ENCODE peak calls at places on chromosomes 16 and 17, in four cellular contexts. One of them, this sample, is unnamed.

GRCh38 chr17:28963841-28964240 is 12.5 kb upstream of the PHF12 start:
- DNase-seq in SK-N-SH: peak
- DNase-seq in GM23338: no peak
- DNase-seq in Panc1: no peak
- DNase-seq in this sample: no peak

GRCh38 chr17:55341432-55341831 is 76.7 kb downstream of the HLF start:
- DNase-seq in SK-N-SH: no peak
- DNase-seq in Panc1: no peak
- DNase-seq in GM23338: no peak
- DNase-seq in this sample: no peak

GRCh38 chr16:19639986-19640421 is 78.0 kb downstream of the KNOP1 start:
- DNase-seq in GM23338: no peak
- DNase-seq in SK-N-SH: no peak
- DNase-seq in Panc1: no peak
- DNase-seq in this sample: no peak

GRCh38 chr16:73142069-73142880 is 94.3 kb upstream of the ZFHX3 start:
- DNase-seq in GM23338: no peak
- DNase-seq in Panc1: no peak
- DNase-seq in SK-N-SH: no peak
- DNase-seq in this sample: no peak

GRCh38 chr17:8362651-8363332 is 13.7 kb downstream of the KRABD2 start:
- DNase-seq in GM23338: no peak
- DNase-seq in Panc1: no peak
- DNase-seq in SK-N-SH: no peak
- DNase-seq in this sample: no peak

GRCh38 chr17:78327880-78328279 is 32.0 kb downstream of the SOCS3 start:
- DNase-seq in GM23338: no peak
- DNase-seq in Panc1: no peak
- DNase-seq in SK-N-SH: no peak
- DNase-seq in this sample: no peak

GRCh38 chr16:4696172-4696904 is 3.0 kb downstream of the NUDT16L1 start:
- DNase-seq in GM23338: no peak
- DNase-seq in Panc1: no peak
- DNase-seq in SK-N-SH: peak
- DNase-seq in this sample: no peak

GRCh38 chr16:49620158-49620867 is 235.6 kb downstream of the ZNF423 start:
- DNase-seq in SK-N-SH: peak
- DNase-seq in Panc1: no peak
- DNase-seq in GM23338: no peak
- DNase-seq in this sample: peak

GRCh38 chr17:40582328-40582901 is 17.1 kb upstream of the CCR7 start:
- DNase-seq in Panc1: no peak
- DNase-seq in SK-N-SH: no peak
- DNase-seq in GM23338: peak
- DNase-seq in this sample: peak

GRCh38 chr16:3642397-3643094 is 11.9 kb upstream of the DNASE1 start:
- DNase-seq in GM23338: no peak
- DNase-seq in Panc1: no peak
- DNase-seq in SK-N-SH: peak
- DNase-seq in this sample: no peak

GRCh38 chr17:27976331-27976730 is 66.1 kb upstream of the NLK start:
- DNase-seq in GM23338: no peak
- DNase-seq in SK-N-SH: no peak
- DNase-seq in Panc1: no peak
- DNase-seq in this sample: no peak

GRCh38 chr16:53069772-53070171 is 15.0 kb downstream of the CHD9 start:
- DNase-seq in Panc1: no peak
- DNase-seq in SK-N-SH: no peak
- DNase-seq in GM23338: no peak
- DNase-seq in this sample: no peak

GRCh38 chr16:17414421-17414820 is 56.3 kb downstream of the XYLT1 start:
- DNase-seq in GM23338: no peak
- DNase-seq in SK-N-SH: no peak
- DNase-seq in Panc1: no peak
- DNase-seq in this sample: no peak

GRCh38 chr16:49519741-49520140 is 146.1 kb downstream of the C16orf78 start:
- DNase-seq in GM23338: no peak
- DNase-seq in SK-N-SH: no peak
- DNase-seq in Panc1: no peak
- DNase-seq in this sample: no peak

GRCh38 chr17:74466111-74466784 is at the start of gene CD300A:
- DNase-seq in SK-N-SH: no peak
- DNase-seq in Panc1: no peak
- DNase-seq in GM23338: peak
- DNase-seq in this sample: no peak

GRCh38 chr17:5758651-5759050 is 174.3 kb upstream of the NLRP1 start:
- DNase-seq in GM23338: peak
- DNase-seq in Panc1: no peak
- DNase-seq in SK-N-SH: no peak
- DNase-seq in this sample: no peak

GRCh38 chr17:4261452-4261851 is 2.3 kb downstream of the ANKFY1 start:
- DNase-seq in Panc1: no peak
- DNase-seq in SK-N-SH: no peak
- DNase-seq in GM23338: no peak
- DNase-seq in this sample: no peak

GRCh38 chr17:34781571-34782108 is 179.6 kb downstream of the CCT6B start:
- DNase-seq in SK-N-SH: peak
- DNase-seq in Panc1: no peak
- DNase-seq in GM23338: no peak
- DNase-seq in this sample: no peak

GRCh38 chr16:890217-890616 is 80.6 kb downstream of the LMF1 start:
- DNase-seq in Panc1: no peak
- DNase-seq in GM23338: no peak
- DNase-seq in SK-N-SH: no peak
- DNase-seq in this sample: no peak

GRCh38 chr17:39981207-39982068 is 831 bp downstream of the PSMD3 start:
- DNase-seq in Panc1: no peak
- DNase-seq in GM23338: no peak
- DNase-seq in SK-N-SH: peak
- DNase-seq in this sample: no peak

GRCh38 chr17:68200689-68201424 is 47.0 kb upstream of the AMZ2 start:
- DNase-seq in GM23338: peak
- DNase-seq in Panc1: peak
- DNase-seq in SK-N-SH: peak
- DNase-seq in this sample: peak

GRCh38 chr17:77233635-77234334 is 93.0 kb downstream of the SEC14L1 start:
- DNase-seq in GM23338: no peak
- DNase-seq in SK-N-SH: no peak
- DNase-seq in Panc1: peak
- DNase-seq in this sample: no peak

GRCh38 chr17:73305845-73306836 is 5.7 kb downstream of the CDC42EP4 start:
- DNase-seq in GM23338: no peak
- DNase-seq in SK-N-SH: no peak
- DNase-seq in Panc1: no peak
- DNase-seq in this sample: no peak

GRCh38 chr17:17075037-17075755 is 32.9 kb downstream of the MPRIP start:
- DNase-seq in Panc1: no peak
- DNase-seq in GM23338: no peak
- DNase-seq in SK-N-SH: peak
- DNase-seq in this sample: no peak

GRCh38 chr17:41710472-41711090 is 1.6 kb upstream of the GAST start:
- DNase-seq in SK-N-SH: no peak
- DNase-seq in GM23338: no peak
- DNase-seq in Panc1: no peak
- DNase-seq in this sample: no peak

GRCh38 chr17:11318207-11318606 is 77.2 kb downstream of the SHISA6 start:
- DNase-seq in GM23338: no peak
- DNase-seq in SK-N-SH: no peak
- DNase-seq in Panc1: no peak
- DNase-seq in this sample: no peak

GRCh38 chr17:42720996-42721583 is 23.8 kb downstream of the EZH1 start:
- DNase-seq in Panc1: no peak
- DNase-seq in SK-N-SH: peak
- DNase-seq in GM23338: peak
- DNase-seq in this sample: no peak

GRCh38 chr17:81601525-81602120 is 35.3 kb downstream of the NPLOC4 start:
- DNase-seq in SK-N-SH: peak
- DNase-seq in GM23338: peak
- DNase-seq in Panc1: peak
- DNase-seq in this sample: no peak

GRCh38 chr17:18315498-18316360 is 636 bp downstream of the SMCR8 start:
- DNase-seq in Panc1: no peak
- DNase-seq in GM23338: no peak
- DNase-seq in SK-N-SH: no peak
- DNase-seq in this sample: no peak

GRCh38 chr16:14320406-14320805 is 249.3 kb downstream of the MRTFB start:
- DNase-seq in Panc1: no peak
- DNase-seq in SK-N-SH: no peak
- DNase-seq in GM23338: no peak
- DNase-seq in this sample: no peak

GRCh38 chr16:79988721-79989220 is 388.2 kb upstream of the MAF start:
- DNase-seq in GM23338: no peak
- DNase-seq in SK-N-SH: no peak
- DNase-seq in Panc1: no peak
- DNase-seq in this sample: no peak

GRCh38 chr17:15406081-15406480 is 61.3 kb downstream of the CDRT4 start:
- DNase-seq in GM23338: no peak
- DNase-seq in Panc1: no peak
- DNase-seq in SK-N-SH: no peak
- DNase-seq in this sample: no peak

GRCh38 chr17:75730065-75730464 is 8.8 kb downstream of the ITGB4 start:
- DNase-seq in Panc1: no peak
- DNase-seq in GM23338: no peak
- DNase-seq in SK-N-SH: no peak
- DNase-seq in this sample: peak

GRCh38 chr16:89890886-89891657 is 17.7 kb downstream of the TCF25 start:
- DNase-seq in Panc1: no peak
- DNase-seq in SK-N-SH: no peak
- DNase-seq in GM23338: no peak
- DNase-seq in this sample: no peak

GRCh38 chr16:89700649-89701424 is 668 bp downstream of the SPATA2L start:
- DNase-seq in Panc1: no peak
- DNase-seq in SK-N-SH: peak
- DNase-seq in GM23338: peak
- DNase-seq in this sample: no peak

GRCh38 chr17:31549525-31550388 is 158.3 kb downstream of the RAB11FIP4 start:
- DNase-seq in GM23338: peak
- DNase-seq in Panc1: peak
- DNase-seq in SK-N-SH: peak
- DNase-seq in this sample: peak

DNA sequence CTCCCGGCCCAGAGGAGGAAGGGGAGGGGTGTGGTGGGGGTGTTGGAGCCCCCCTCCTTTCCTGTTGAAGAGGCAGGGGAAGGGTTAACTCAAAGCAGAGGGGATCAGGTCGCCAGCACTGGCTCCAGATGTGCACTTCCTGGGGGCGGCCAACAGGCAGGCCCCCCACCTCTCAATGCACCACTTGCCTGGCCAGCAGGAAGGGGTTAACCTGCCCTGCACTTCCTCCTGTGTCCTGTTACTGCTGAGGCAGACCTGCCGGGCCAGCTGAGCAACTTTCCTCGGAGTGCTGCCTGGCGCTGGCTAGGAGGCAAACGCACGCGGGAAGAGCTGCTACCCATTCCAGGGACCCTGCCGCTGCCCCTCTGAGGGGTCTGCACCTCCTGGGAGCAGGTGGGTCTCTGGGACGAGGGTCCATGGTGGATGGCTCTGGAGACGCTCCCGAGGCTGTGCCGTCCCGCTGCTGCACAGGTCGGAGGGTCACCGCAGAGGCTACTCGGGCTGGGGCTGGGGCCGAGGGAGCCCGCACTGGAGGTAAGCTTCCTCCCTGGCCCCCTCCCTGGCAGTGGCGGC is at the start of gene EPN3:
- DNase-seq in SK-N-SH: peak
- DNase-seq in Panc1: no peak
- DNase-seq in GM23338: peak
- DNase-seq in this sample: no peak
- TF ChIP-seq POLR2AphosphoS5 in SK-N-SH: no peak
- TF ChIP-seq POLR2AphosphoS5 in Panc1: no peak
- TF ChIP-seq POLR2AphosphoS5 in GM23338: peak
- TF ChIP-seq POLR2AphosphoS5 in this sample: no peak

DNA sequence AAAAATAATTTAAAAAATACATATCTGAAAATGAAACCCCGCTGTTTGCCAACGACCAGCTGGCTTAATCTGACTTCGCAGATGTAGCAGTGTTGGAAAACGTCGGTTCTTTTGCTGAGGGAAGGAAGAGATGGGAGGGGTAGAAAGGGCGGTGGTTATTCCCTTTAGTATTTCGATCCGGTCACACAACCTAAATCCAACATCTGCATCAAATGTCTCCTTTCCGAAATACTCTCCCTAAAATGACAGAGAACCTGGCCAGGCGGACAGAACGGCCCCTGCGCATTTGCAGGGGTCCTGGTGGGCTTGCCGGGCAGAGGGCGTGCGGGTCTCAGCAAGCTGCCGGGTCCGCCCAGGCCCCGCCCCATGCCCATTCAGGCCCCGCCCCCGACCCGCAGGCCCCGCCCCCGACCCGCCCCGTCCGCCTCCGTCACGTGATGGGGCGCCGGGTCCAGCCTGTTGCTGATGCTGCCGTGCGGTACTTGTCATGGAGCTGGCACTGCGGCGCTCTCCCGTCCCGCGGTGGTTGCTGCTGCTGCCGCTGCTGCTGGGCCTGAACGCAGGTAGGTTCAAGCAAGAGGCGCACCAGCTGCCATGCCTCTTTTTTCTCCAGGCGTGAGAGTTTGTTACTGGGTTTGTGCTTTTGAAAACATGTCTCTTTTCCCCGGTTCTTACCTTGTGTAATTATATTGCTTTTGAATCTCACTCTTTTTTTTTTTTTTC is at the start of gene SCPEP1:
- DNase-seq in GM23338: peak
- DNase-seq in SK-N-SH: peak
- DNase-seq in Panc1: peak
- DNase-seq in this sample: peak
- TF ChIP-seq CTCF in GM23338: no peak
- TF ChIP-seq CTCF in SK-N-SH: no peak
- TF ChIP-seq CTCF in Panc1: no peak
- TF ChIP-seq CTCF in this sample: no peak

DNA sequence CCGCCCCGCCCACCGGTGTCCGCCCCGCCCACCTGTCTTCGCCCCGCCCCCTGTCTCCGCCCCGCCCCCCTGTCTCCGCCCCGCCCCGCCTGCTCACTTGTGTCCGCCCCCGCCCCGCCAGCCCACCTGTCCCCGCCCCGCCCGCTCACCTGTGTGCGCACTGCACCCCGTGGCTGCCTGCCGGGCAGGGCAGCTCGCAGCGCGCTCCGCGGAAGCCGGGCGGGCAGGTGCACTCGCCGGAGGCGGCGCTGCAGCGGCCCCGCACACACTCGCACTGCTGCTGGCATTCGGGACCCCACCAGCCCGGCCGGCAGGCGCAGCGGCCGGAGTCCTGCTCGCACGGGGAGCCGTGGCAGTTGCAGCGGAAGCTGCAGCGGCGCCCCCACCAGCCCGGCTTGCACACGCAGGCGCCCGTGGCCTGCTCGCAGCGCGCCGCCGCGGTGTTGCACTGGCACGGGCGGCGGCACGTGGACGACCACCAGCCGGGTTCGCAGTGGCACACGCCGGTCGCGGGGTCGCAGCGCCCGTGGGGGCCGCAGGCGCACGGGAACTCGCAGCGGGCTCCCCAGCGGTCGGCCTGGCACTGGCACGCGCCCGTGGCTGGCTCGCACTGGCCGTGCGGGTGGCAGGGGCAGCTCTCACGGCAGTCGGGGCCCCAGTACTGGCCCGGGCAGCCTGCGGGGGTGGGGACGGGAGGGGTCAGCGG is 2.1 kb downstream of the SCARF1 start:
- DNase-seq in Panc1: no peak
- DNase-seq in GM23338: peak
- DNase-seq in SK-N-SH: peak
- DNase-seq in this sample: no peak
- H3K27ac ChIP-seq in Panc1: no peak
- H3K27ac ChIP-seq in GM23338: no peak
- H3K27ac ChIP-seq in SK-N-SH: no peak
- H3K27ac ChIP-seq in this sample: no peak

GRCh38 chr16:84952335-84953050 is 58.8 kb downstream of the ZDHHC7 start:
- DNase-seq in Panc1: peak
- DNase-seq in GM23338: peak
- DNase-seq in SK-N-SH: peak
- DNase-seq in this sample: no peak
- TF ChIP-seq POLR2AphosphoS5 in Panc1: no peak
- TF ChIP-seq POLR2AphosphoS5 in GM23338: no peak
- TF ChIP-seq POLR2AphosphoS5 in SK-N-SH: no peak
- TF ChIP-seq POLR2AphosphoS5 in this sample: no peak

This sample was measured in suprapubic skin.